ENCODE peak calls at places on chromosome 21, in six cellular contexts. N is activated CD8-positive, alpha-beta memory T cell treated with anti-CD3 and anti-CD28 coated beads, Interleukin-2, amount 50 U/mL, for 48 hours; A is NCI-H1092; Y is epithelial cell of prostate; C is HuH-7.5; P is occipital lobe. F is an unnamed sample.

GRCh38 chr21:38126677-38127271 is 130.0 kb upstream of the KCNJ15 start:
- DNase-seq in A (peak; percentile 74), N (peak; percentile 76), Y (no peak), P (no peak), C (peak; percentile 31), F (no peak)

GRCh38 chr21:45607922-45608295 is 35.6 kb upstream of the PCBP3 start:
- DNase-seq in A (no peak), N (no peak), P (no peak), C (no peak), Y (no peak), F (no peak)

GRCh38 chr21:38377165-38378093 is 120.6 kb downstream of the KCNJ15 start:
- DNase-seq in A (no peak), C (no peak), Y (no peak), N (no peak), P (no peak), F (peak; percentile 29)

GRCh38 chr21:19557046-19557445 is 1153.5 kb upstream of the TMPRSS15 start:
- DNase-seq in Y (no peak), C (no peak), P (no peak), N (no peak), A (no peak), F (no peak)

GRCh38 chr21:28671549-28672195 is 321.0 kb downstream of the LTN1 start:
- DNase-seq in Y (no peak), N (no peak), A (no peak), C (no peak), P (no peak), F (no peak)

GRCh38 chr21:38915546-38915945 is 109.8 kb downstream of the ETS2 start:
- DNase-seq in A (no peak), Y (no peak), C (no peak), N (no peak), P (no peak), F (no peak)

GRCh38 chr21:34807146-34807880 is 138.5 kb downstream of the CLIC6 start:
- DNase-seq in N (peak; percentile 78), Y (peak; percentile 93), C (no peak), A (no peak), P (no peak), F (no peak)

GRCh38 chr21:38413958-38414506 is 84.2 kb downstream of the ERG start:
- DNase-seq in A (no peak), N (no peak), P (no peak), Y (no peak), C (no peak), F (no peak)

GRCh38 chr21:41952568-41953248 is 1.1 kb downstream of the C2CD2 start:
- DNase-seq in A (no peak), C (no peak), Y (no peak), N (no peak), P (no peak), F (no peak)

GRCh38 chr21:25359724-25360123 is 247.6 kb downstream of the MRPL39 start:
- DNase-seq in P (no peak), C (no peak), Y (no peak), A (no peak), N (no peak), F (no peak)

GRCh38 chr21:34243562-34243961 is 120.2 kb upstream of the KCNE2 start:
- DNase-seq in A (peak; percentile 33), P (no peak), N (no peak), Y (no peak), C (no peak), F (no peak)

GRCh38 chr21:29870814-29871213 is 69.0 kb downstream of the GRIK1 start:
- DNase-seq in A (no peak), C (no peak), Y (no peak), N (no peak), P (no peak), F (no peak)

GRCh38 chr21:42392731-42393442 is 3.0 kb downstream of the TMPRSS3 start:
- DNase-seq in P (no peak), N (no peak), C (no peak), A (no peak), Y (no peak), F (no peak)

GRCh38 chr21:29342394-29342957 is 43.8 kb downstream of the BACH1 start:
- DNase-seq in C (no peak), P (no peak), Y (peak; percentile 40), N (peak; percentile 82), A (no peak), F (no peak)

F was measured in esophagus muscularis mucosa.